ENCODE peak calls at places on chromosomes 13 and 19, in nine cellular contexts. One of them, this sample, is unnamed.

GRCh38 chr13:42547615-42548014 is 26.3 kb upstream of the TNFSF11 start:
- DNase-seq in fibroblast of mammary gland: no peak
- DNase-seq in stimulated activated CD4-positive, alpha-beta T cell treated with anti-CD3 and anti-CD28 coated beads, Interleukin-15, amount 100 ng/mL, for 1 hour: no peak
- DNase-seq in activated gamma-delta T cell: no peak
- DNase-seq in SK-MEL-5: no peak
- DNase-seq in NCI-H1105 treated with DMSO at 0.1 percent for 48 hours: no peak
- DNase-seq in neural crest cell: no peak
- DNase-seq in naive thymus-derived CD8-positive, alpha-beta T cell: no peak
- DNase-seq in GM04504: no peak
- DNase-seq in this sample: no peak

GRCh38 chr13:101514695-101515275 is 62.3 kb downstream of the ITGBL1 start:
- DNase-seq in GM04504: no peak
- DNase-seq in stimulated activated CD4-positive, alpha-beta T cell treated with anti-CD3 and anti-CD28 coated beads, Interleukin-15, amount 100 ng/mL, for 1 hour: no peak
- DNase-seq in naive thymus-derived CD8-positive, alpha-beta T cell: peak; percentile 36
- DNase-seq in fibroblast of mammary gland: peak; percentile 80
- DNase-seq in NCI-H1105 treated with DMSO at 0.1 percent for 48 hours: peak; percentile 50
- DNase-seq in SK-MEL-5: peak; percentile 77
- DNase-seq in neural crest cell: peak; percentile 6
- DNase-seq in activated gamma-delta T cell: no peak
- DNase-seq in this sample: peak; percentile 49

GRCh38 chr13:101838305-101838835 is 385.9 kb downstream of the ITGBL1 start:
- DNase-seq in neural crest cell: no peak
- DNase-seq in NCI-H1105 treated with DMSO at 0.1 percent for 48 hours: no peak
- DNase-seq in activated gamma-delta T cell: no peak
- DNase-seq in naive thymus-derived CD8-positive, alpha-beta T cell: no peak
- DNase-seq in SK-MEL-5: no peak
- DNase-seq in GM04504: no peak
- DNase-seq in fibroblast of mammary gland: peak; percentile 7
- DNase-seq in stimulated activated CD4-positive, alpha-beta T cell treated with anti-CD3 and anti-CD28 coated beads, Interleukin-15, amount 100 ng/mL, for 1 hour: no peak
- DNase-seq in this sample: no peak

GRCh38 chr13:50721664-50721976 is 121.9 kb downstream of the DLEU7 start:
- DNase-seq in SK-MEL-5: no peak
- DNase-seq in naive thymus-derived CD8-positive, alpha-beta T cell: no peak
- DNase-seq in GM04504: no peak
- DNase-seq in stimulated activated CD4-positive, alpha-beta T cell treated with anti-CD3 and anti-CD28 coated beads, Interleukin-15, amount 100 ng/mL, for 1 hour: no peak
- DNase-seq in fibroblast of mammary gland: no peak
- DNase-seq in activated gamma-delta T cell: no peak
- DNase-seq in NCI-H1105 treated with DMSO at 0.1 percent for 48 hours: no peak
- DNase-seq in neural crest cell: no peak
- DNase-seq in this sample: no peak

GRCh38 chr13:51643114-51643881 is 59.0 kb downstream of the WDFY2 start:
- DNase-seq in activated gamma-delta T cell: no peak
- DNase-seq in neural crest cell: no peak
- DNase-seq in SK-MEL-5: peak; percentile 78
- DNase-seq in naive thymus-derived CD8-positive, alpha-beta T cell: no peak
- DNase-seq in NCI-H1105 treated with DMSO at 0.1 percent for 48 hours: no peak
- DNase-seq in stimulated activated CD4-positive, alpha-beta T cell treated with anti-CD3 and anti-CD28 coated beads, Interleukin-15, amount 100 ng/mL, for 1 hour: no peak
- DNase-seq in fibroblast of mammary gland: peak; percentile 97
- DNase-seq in GM04504: peak; percentile 85
- DNase-seq in this sample: no peak

GRCh38 chr13:51758691-51759090 is 45.3 kb downstream of the DHRS12 start:
- DNase-seq in fibroblast of mammary gland: no peak
- DNase-seq in SK-MEL-5: no peak
- DNase-seq in neural crest cell: no peak
- DNase-seq in GM04504: no peak
- DNase-seq in activated gamma-delta T cell: no peak
- DNase-seq in stimulated activated CD4-positive, alpha-beta T cell treated with anti-CD3 and anti-CD28 coated beads, Interleukin-15, amount 100 ng/mL, for 1 hour: no peak
- DNase-seq in naive thymus-derived CD8-positive, alpha-beta T cell: no peak
- DNase-seq in NCI-H1105 treated with DMSO at 0.1 percent for 48 hours: no peak
- DNase-seq in this sample: no peak

GRCh38 chr13:80923907-80924306 is 583.0 kb upstream of the SPRY2 start:
- DNase-seq in fibroblast of mammary gland: peak; percentile 27
- DNase-seq in neural crest cell: no peak
- DNase-seq in GM04504: no peak
- DNase-seq in activated gamma-delta T cell: no peak
- DNase-seq in SK-MEL-5: peak; percentile 32
- DNase-seq in naive thymus-derived CD8-positive, alpha-beta T cell: no peak
- DNase-seq in NCI-H1105 treated with DMSO at 0.1 percent for 48 hours: no peak
- DNase-seq in stimulated activated CD4-positive, alpha-beta T cell treated with anti-CD3 and anti-CD28 coated beads, Interleukin-15, amount 100 ng/mL, for 1 hour: no peak
- DNase-seq in this sample: no peak

GRCh38 chr19:1749373-1750342 is 3.6 kb upstream of the ONECUT3 start:
- DNase-seq in stimulated activated CD4-positive, alpha-beta T cell treated with anti-CD3 and anti-CD28 coated beads, Interleukin-15, amount 100 ng/mL, for 1 hour: no peak
- DNase-seq in GM04504: no peak
- DNase-seq in fibroblast of mammary gland: no peak
- DNase-seq in naive thymus-derived CD8-positive, alpha-beta T cell: no peak
- DNase-seq in neural crest cell: no peak
- DNase-seq in SK-MEL-5: no peak
- DNase-seq in activated gamma-delta T cell: no peak
- DNase-seq in NCI-H1105 treated with DMSO at 0.1 percent for 48 hours: no peak
- DNase-seq in this sample: no peak

GRCh38 chr19:50794074-50794777 is 4.0 kb downstream of the ACP4 start:
- DNase-seq in GM04504: no peak
- DNase-seq in fibroblast of mammary gland: peak; percentile 27
- DNase-seq in NCI-H1105 treated with DMSO at 0.1 percent for 48 hours: peak; percentile 60
- DNase-seq in naive thymus-derived CD8-positive, alpha-beta T cell: no peak
- DNase-seq in neural crest cell: no peak
- DNase-seq in activated gamma-delta T cell: no peak
- DNase-seq in stimulated activated CD4-positive, alpha-beta T cell treated with anti-CD3 and anti-CD28 coated beads, Interleukin-15, amount 100 ng/mL, for 1 hour: no peak
- DNase-seq in SK-MEL-5: peak; percentile 40
- DNase-seq in this sample: no peak

GRCh38 chr19:33673996-33674395 is 52.2 kb downstream of the CHST8 start:
- DNase-seq in naive thymus-derived CD8-positive, alpha-beta T cell: no peak
- DNase-seq in stimulated activated CD4-positive, alpha-beta T cell treated with anti-CD3 and anti-CD28 coated beads, Interleukin-15, amount 100 ng/mL, for 1 hour: no peak
- DNase-seq in fibroblast of mammary gland: no peak
- DNase-seq in GM04504: no peak
- DNase-seq in SK-MEL-5: no peak
- DNase-seq in NCI-H1105 treated with DMSO at 0.1 percent for 48 hours: peak; percentile 21
- DNase-seq in neural crest cell: no peak
- DNase-seq in activated gamma-delta T cell: no peak
- DNase-seq in this sample: no peak

This sample was measured in NCI-H1436 treated with DMSO at 0.1 percent for 48 hours.